ENCODE peak calls at places on chromosomes 1 and 21, in nine cellular contexts. One of them, this sample, is unnamed.
A peak's percentile ranks its signal among the peaks of the same experiment; 100 is the strongest.

GRCh38 chr1:185398599-185398998 is 81.6 kb upstream of the IVNS1ABP start:
- DNase-seq in transverse colon: no peak
- DNase-seq in endothelial cell of umbilical vein: no peak
- DNase-seq in uterus: no peak
- DNase-seq in IMR-90: no peak
- DNase-seq in esophagus squamous epithelium: no peak
- DNase-seq in breast epithelium: no peak
- DNase-seq in upper lobe of left lung: no peak
- DNase-seq in HCT116: no peak
- DNase-seq in this sample: no peak

GRCh38 chr21:25341981-25342380 is 265.3 kb downstream of the MRPL39 start:
- DNase-seq in transverse colon: no peak
- DNase-seq in endothelial cell of umbilical vein: no peak
- DNase-seq in uterus: no peak
- DNase-seq in IMR-90: no peak
- DNase-seq in esophagus squamous epithelium: no peak
- DNase-seq in breast epithelium: no peak
- DNase-seq in upper lobe of left lung: no peak
- DNase-seq in HCT116: no peak
- DNase-seq in this sample: no peak

GRCh38 chr1:24923485-24924113 is 6.5 kb downstream of the RUNX3 start:
- DNase-seq in transverse colon: no peak
- DNase-seq in endothelial cell of umbilical vein: no peak
- DNase-seq in uterus: no peak
- DNase-seq in IMR-90: no peak
- DNase-seq in esophagus squamous epithelium: no peak
- DNase-seq in breast epithelium: no peak
- DNase-seq in upper lobe of left lung: no peak
- DNase-seq in HCT116: no peak
- DNase-seq in this sample: no peak

GRCh38 chr1:58477390-58477789 is 69.1 kb downstream of the OMA1 start:
- DNase-seq in transverse colon: no peak
- DNase-seq in endothelial cell of umbilical vein: no peak
- DNase-seq in uterus: no peak
- DNase-seq in IMR-90: no peak
- DNase-seq in esophagus squamous epithelium: no peak
- DNase-seq in breast epithelium: no peak
- DNase-seq in upper lobe of left lung: no peak
- DNase-seq in HCT116: no peak
- DNase-seq in this sample: no peak

GRCh38 chr1:76250317-76250716 is 175.8 kb downstream of the ST6GALNAC3 start:
- DNase-seq in transverse colon: no peak
- DNase-seq in endothelial cell of umbilical vein: no peak
- DNase-seq in uterus: no peak
- DNase-seq in IMR-90: no peak
- DNase-seq in esophagus squamous epithelium: no peak
- DNase-seq in breast epithelium: no peak
- DNase-seq in upper lobe of left lung: no peak
- DNase-seq in HCT116: no peak
- DNase-seq in this sample: no peak

GRCh38 chr1:43269627-43270375 is at the start of gene TMEM125:
- DNase-seq in transverse colon: peak; percentile 87
- DNase-seq in endothelial cell of umbilical vein: no peak
- DNase-seq in uterus: no peak
- DNase-seq in IMR-90: no peak
- DNase-seq in esophagus squamous epithelium: no peak
- DNase-seq in breast epithelium: no peak
- DNase-seq in upper lobe of left lung: no peak
- DNase-seq in HCT116: no peak
- DNase-seq in this sample: peak; percentile 6

GRCh38 chr1:207985996-207986395 is 75.1 kb upstream of the CD34 start:
- DNase-seq in transverse colon: no peak
- DNase-seq in endothelial cell of umbilical vein: no peak
- DNase-seq in uterus: no peak
- DNase-seq in IMR-90: no peak
- DNase-seq in esophagus squamous epithelium: no peak
- DNase-seq in breast epithelium: no peak
- DNase-seq in upper lobe of left lung: peak; percentile 30
- DNase-seq in HCT116: no peak
- DNase-seq in this sample: no peak

GRCh38 chr1:64001038-64001437 is 202.4 kb upstream of the UBE2U start:
- DNase-seq in transverse colon: no peak
- DNase-seq in endothelial cell of umbilical vein: no peak
- DNase-seq in uterus: no peak
- DNase-seq in IMR-90: no peak
- DNase-seq in esophagus squamous epithelium: no peak
- DNase-seq in breast epithelium: no peak
- DNase-seq in upper lobe of left lung: no peak
- DNase-seq in HCT116: no peak
- DNase-seq in this sample: no peak

GRCh38 chr1:1334835-1335234 is 3.8 kb downstream of the TAS1R3 start:
- DNase-seq in transverse colon: no peak
- DNase-seq in endothelial cell of umbilical vein: no peak
- DNase-seq in uterus: no peak
- DNase-seq in IMR-90: no peak
- DNase-seq in esophagus squamous epithelium: no peak
- DNase-seq in breast epithelium: no peak
- DNase-seq in upper lobe of left lung: peak; percentile 76
- DNase-seq in HCT116: no peak
- DNase-seq in this sample: no peak

GRCh38 chr1:218739426-218739825 is 394.3 kb downstream of the TGFB2 start:
- DNase-seq in transverse colon: peak; percentile 8
- DNase-seq in endothelial cell of umbilical vein: no peak
- DNase-seq in uterus: peak; percentile 49
- DNase-seq in IMR-90: peak; percentile 58
- DNase-seq in esophagus squamous epithelium: no peak
- DNase-seq in breast epithelium: no peak
- DNase-seq in upper lobe of left lung: no peak
- DNase-seq in HCT116: no peak
- DNase-seq in this sample: peak; percentile 30

GRCh38 chr1:231934797-231935196 is 308.2 kb downstream of the DISC1 start:
- DNase-seq in transverse colon: no peak
- DNase-seq in endothelial cell of umbilical vein: peak; percentile 33
- DNase-seq in uterus: no peak
- DNase-seq in IMR-90: peak; percentile 64
- DNase-seq in esophagus squamous epithelium: no peak
- DNase-seq in breast epithelium: no peak
- DNase-seq in upper lobe of left lung: no peak
- DNase-seq in HCT116: no peak
- DNase-seq in this sample: no peak

GRCh38 chr1:231935856-231936255 is 309.3 kb downstream of the DISC1 start:
- DNase-seq in transverse colon: no peak
- DNase-seq in endothelial cell of umbilical vein: no peak
- DNase-seq in uterus: no peak
- DNase-seq in IMR-90: no peak
- DNase-seq in esophagus squamous epithelium: no peak
- DNase-seq in breast epithelium: no peak
- DNase-seq in upper lobe of left lung: no peak
- DNase-seq in HCT116: no peak
- DNase-seq in this sample: no peak

GRCh38 chr1:231931846-231932454 is 305.4 kb downstream of the DISC1 start:
- DNase-seq in transverse colon: no peak
- DNase-seq in endothelial cell of umbilical vein: no peak
- DNase-seq in uterus: no peak
- DNase-seq in IMR-90: no peak
- DNase-seq in esophagus squamous epithelium: no peak
- DNase-seq in breast epithelium: no peak
- DNase-seq in upper lobe of left lung: no peak
- DNase-seq in HCT116: peak; percentile 21
- DNase-seq in this sample: no peak

GRCh38 chr1:231931146-231931545 is 304.6 kb downstream of the DISC1 start:
- DNase-seq in transverse colon: no peak
- DNase-seq in endothelial cell of umbilical vein: no peak
- DNase-seq in uterus: no peak
- DNase-seq in IMR-90: no peak
- DNase-seq in esophagus squamous epithelium: no peak
- DNase-seq in breast epithelium: no peak
- DNase-seq in upper lobe of left lung: no peak
- DNase-seq in HCT116: no peak
- DNase-seq in this sample: no peak

DNA sequence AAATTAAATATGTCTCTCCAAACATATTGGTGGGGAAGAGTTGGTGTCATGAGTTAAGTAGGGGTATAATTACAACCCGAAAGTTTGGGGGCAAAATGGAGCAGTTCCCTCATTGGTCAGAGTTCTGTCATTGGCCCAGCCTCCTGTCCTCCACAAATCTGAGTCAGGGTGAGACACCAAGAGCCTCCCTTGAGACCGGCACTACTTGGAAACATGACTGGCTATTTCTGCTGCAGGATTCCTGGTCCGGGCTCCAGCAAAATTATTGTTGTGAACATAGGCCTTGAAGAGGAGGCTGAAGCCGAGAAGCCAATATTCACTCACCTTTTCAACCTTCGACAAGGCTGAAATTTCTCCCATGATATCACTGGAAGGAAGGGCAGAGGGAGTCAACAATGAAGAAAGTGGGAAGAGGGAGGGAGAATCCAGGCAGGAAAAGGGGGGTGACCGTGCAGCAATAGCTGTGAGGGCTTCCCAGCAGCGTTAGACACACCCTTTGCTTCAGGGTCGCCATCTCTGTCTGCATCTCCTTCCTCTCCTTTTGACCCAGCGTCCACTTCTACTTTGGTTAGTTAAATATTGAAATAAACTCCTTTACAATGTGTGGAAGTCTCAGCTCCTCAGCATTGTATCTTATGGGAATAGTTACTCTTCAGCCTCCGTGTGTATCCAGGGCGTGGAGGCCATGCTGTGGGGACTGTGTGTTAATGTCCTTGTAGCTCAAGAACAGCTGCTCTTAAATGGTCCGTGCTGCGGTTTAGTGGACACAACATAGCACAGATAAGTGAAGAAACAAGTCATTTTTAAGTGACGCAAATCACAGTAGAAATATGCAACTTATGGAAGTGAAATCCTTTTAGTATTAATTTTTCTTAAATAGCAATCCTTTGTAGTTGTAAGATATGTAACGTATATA is 307.4 kb downstream of the DISC1 start:
- DNase-seq in transverse colon: no peak
- DNase-seq in endothelial cell of umbilical vein: peak; percentile 55
- DNase-seq in uterus: no peak
- DNase-seq in IMR-90: no peak
- DNase-seq in esophagus squamous epithelium: no peak
- DNase-seq in breast epithelium: no peak
- DNase-seq in upper lobe of left lung: no peak
- DNase-seq in HCT116: no peak
- DNase-seq in this sample: no peak
- H3K4me1 ChIP-seq in transverse colon: peaks cover 8% of the 10 kb centered on the region
- H3K4me1 ChIP-seq in endothelial cell of umbilical vein: peaks cover 20% of the 10 kb centered on the region
- H3K4me1 ChIP-seq in uterus: peaks cover 3% of the 10 kb centered on the region
- H3K4me1 ChIP-seq in IMR-90: peaks cover 2% of the 10 kb centered on the region
- H3K4me1 ChIP-seq in esophagus squamous epithelium: peaks cover 39% of the 10 kb centered on the region
- H3K4me1 ChIP-seq in breast epithelium: no peaks in the 10 kb centered on the region
- H3K4me1 ChIP-seq in upper lobe of left lung: peaks cover 12% of the 10 kb centered on the region
- H3K4me1 ChIP-seq in HCT116: no peaks in the 10 kb centered on the region
- H3K4me1 ChIP-seq in this sample: no peaks in the 10 kb centered on the region

GRCh38 chr1:222933273-222933672 is 118.4 kb downstream of the DISP1 start:
- DNase-seq in transverse colon: no peak
- DNase-seq in endothelial cell of umbilical vein: peak; percentile 26
- DNase-seq in uterus: no peak
- DNase-seq in IMR-90: no peak
- DNase-seq in esophagus squamous epithelium: no peak
- DNase-seq in breast epithelium: no peak
- DNase-seq in upper lobe of left lung: no peak
- DNase-seq in HCT116: no peak
- DNase-seq in this sample: no peak
- TF ChIP-seq POLR2A in transverse colon: no peak
- TF ChIP-seq POLR2A in endothelial cell of umbilical vein: no peak
- TF ChIP-seq POLR2A in uterus: no peak
- TF ChIP-seq POLR2A in IMR-90: no peak
- TF ChIP-seq POLR2A in esophagus squamous epithelium: no peak
- TF ChIP-seq POLR2A in breast epithelium: no peak
- TF ChIP-seq POLR2A in upper lobe of left lung: no peak
- TF ChIP-seq POLR2A in HCT116: no peak
- TF ChIP-seq POLR2A in this sample: no peak

GRCh38 chr1:170414989-170415733 is 116.8 kb upstream of the GORAB start:
- DNase-seq in transverse colon: no peak
- DNase-seq in endothelial cell of umbilical vein: no peak
- DNase-seq in uterus: peak; percentile 30
- DNase-seq in IMR-90: peak; percentile 64
- DNase-seq in esophagus squamous epithelium: no peak
- DNase-seq in breast epithelium: no peak
- DNase-seq in upper lobe of left lung: no peak
- DNase-seq in HCT116: no peak
- DNase-seq in this sample: peak; percentile 12
- H3K27ac ChIP-seq in transverse colon: no peak overlapping the region
- H3K27ac ChIP-seq in endothelial cell of umbilical vein: no peak overlapping the region
- H3K27ac ChIP-seq in uterus: peak overlapping the region; percentile 62
- H3K27ac ChIP-seq in IMR-90: peak overlapping the region; percentile 54
- H3K27ac ChIP-seq in esophagus squamous epithelium: peak overlapping the region; percentile 37
- H3K27ac ChIP-seq in breast epithelium: peak overlapping the region; percentile 66
- H3K27ac ChIP-seq in upper lobe of left lung: no peak overlapping the region
- H3K27ac ChIP-seq in HCT116: no peak overlapping the region
- H3K27ac ChIP-seq in this sample: no peak overlapping the region

DNA sequence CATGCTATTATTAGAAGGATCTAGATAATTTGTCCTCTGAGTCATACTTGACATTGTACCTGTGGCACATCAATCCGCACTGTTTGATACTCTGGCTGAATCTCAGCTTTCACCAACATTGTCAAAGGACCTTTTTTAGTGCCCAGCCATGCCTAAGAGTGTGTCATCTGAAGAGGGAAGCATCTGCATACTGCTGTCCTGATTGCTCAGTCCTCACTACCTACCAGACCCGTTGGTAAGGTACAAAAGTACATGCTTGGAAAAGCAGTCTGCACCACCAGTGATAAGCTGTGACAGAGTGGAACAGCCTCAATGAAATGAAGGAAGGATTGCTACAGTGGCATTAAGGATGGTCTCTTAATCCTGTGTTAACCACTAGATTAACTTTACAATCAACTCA is 17.1 kb downstream of the SYNC start:
- DNase-seq in transverse colon: no peak
- DNase-seq in endothelial cell of umbilical vein: no peak
- DNase-seq in uterus: no peak
- DNase-seq in IMR-90: no peak
- DNase-seq in esophagus squamous epithelium: no peak
- DNase-seq in breast epithelium: no peak
- DNase-seq in upper lobe of left lung: no peak
- DNase-seq in HCT116: no peak
- DNase-seq in this sample: peak; percentile 21
- H3K4me1 ChIP-seq in transverse colon: peaks cover 11% of the 10 kb centered on the region
- H3K4me1 ChIP-seq in endothelial cell of umbilical vein: peaks cover 3% of the 10 kb centered on the region
- H3K4me1 ChIP-seq in uterus: no peaks in the 10 kb centered on the region
- H3K4me1 ChIP-seq in IMR-90: peaks cover 11% of the 10 kb centered on the region
- H3K4me1 ChIP-seq in esophagus squamous epithelium: peaks cover 3% of the 10 kb centered on the region
- H3K4me1 ChIP-seq in breast epithelium: peaks cover 16% of the 10 kb centered on the region
- H3K4me1 ChIP-seq in upper lobe of left lung: peaks cover 8% of the 10 kb centered on the region
- H3K4me1 ChIP-seq in HCT116: no peaks in the 10 kb centered on the region
- H3K4me1 ChIP-seq in this sample: no peaks in the 10 kb centered on the region

GRCh38 chr1:232519186-232519585 is 110.7 kb downstream of the SIPA1L2 start:
- DNase-seq in transverse colon: no peak
- DNase-seq in endothelial cell of umbilical vein: no peak
- DNase-seq in uterus: no peak
- DNase-seq in IMR-90: no peak
- DNase-seq in esophagus squamous epithelium: no peak
- DNase-seq in breast epithelium: no peak
- DNase-seq in upper lobe of left lung: no peak
- DNase-seq in HCT116: no peak
- DNase-seq in this sample: no peak
- TF ChIP-seq POLR2A in transverse colon: no peak
- TF ChIP-seq POLR2A in endothelial cell of umbilical vein: no peak
- TF ChIP-seq POLR2A in uterus: no peak
- TF ChIP-seq POLR2A in IMR-90: no peak
- TF ChIP-seq POLR2A in esophagus squamous epithelium: no peak
- TF ChIP-seq POLR2A in breast epithelium: no peak
- TF ChIP-seq POLR2A in upper lobe of left lung: no peak
- TF ChIP-seq POLR2A in HCT116: no peak
- TF ChIP-seq POLR2A in this sample: no peak

This sample was measured in adrenal gland.